ENCODE peak calls at places on chromosomes 4 and X, in five cellular contexts. O is fibroblast of mammary gland, L is Karpas-422, J is heart right ventricle, K is aorta. G is an unnamed sample.

GRCh38 chrX:109911046-109911445 is 91.9 kb upstream of the TMEM164 start:
- DNase-seq in O (peak; percentile 24), J (no peak), K (no peak), L (no peak), G (no peak)

GRCh38 chr4:16337936-16338335 is 111.7 kb upstream of the TAPT1 start:
- DNase-seq in O (peak; percentile 69), L (no peak), K (no peak), J (no peak), G (no peak)

GRCh38 chr4:81509822-81510221 is 38.1 kb upstream of the RASGEF1B start:
- DNase-seq in O (no peak), J (no peak), K (no peak), L (no peak), G (no peak)

GRCh38 chr4:22493523-22493922 is 22.3 kb downstream of the ADGRA3 start:
- DNase-seq in J (no peak), K (no peak), L (no peak), O (no peak), G (no peak)

GRCh38 chrX:118727686-118728339 is 407 bp downstream of the IL13RA1 start:
- DNase-seq in L (no peak), J (peak; percentile 41), O (peak; percentile 18), K (peak; percentile 73), G (peak; percentile 11)

GRCh38 chr4:38111717-38112116 is 151.5 kb downstream of the PTTG2 start:
- DNase-seq in O (no peak), L (no peak), K (no peak), J (no peak), G (no peak)

GRCh38 chrX:136920001-136920400 is 39.5 kb upstream of the RBMX start:
- DNase-seq in L (no peak), O (peak; percentile 25), K (no peak), J (no peak), G (no peak)

GRCh38 chr4:24248674-24249644 is 335.4 kb downstream of the DHX15 start:
- DNase-seq in J (peak; percentile 51), K (peak; percentile 51), L (no peak), O (no peak), G (no peak)

GRCh38 chrX:69503228-69503834 is 795 bp upstream of the NALF2 start:
- DNase-seq in K (no peak), J (no peak), O (peak; percentile 6), L (peak; percentile 64), G (peak; percentile 28)

GRCh38 chr4:15914291-15914690 is 24.2 kb downstream of the FGFBP1 start:
- DNase-seq in O (peak; percentile 36), K (no peak), L (no peak), J (no peak), G (no peak)

GRCh38 chr4:121253961-121254360 is 89.8 kb upstream of the TNIP3 start:
- DNase-seq in J (no peak), L (no peak), K (no peak), O (no peak), G (no peak)

GRCh38 chr4:145530189-145530588 is 48.5 kb downstream of the SMAD1 start:
- DNase-seq in J (no peak), K (no peak), O (no peak), L (no peak), G (no peak)

GRCh38 chrX:30887288-30887687 is 1.8 kb downstream of the TAB3 start:
- DNase-seq in J (no peak), K (no peak), L (no peak), O (no peak), G (no peak)

GRCh38 chrX:67543818-67544217 is at the start of gene AR:
- DNase-seq in J (peak; percentile 60), O (peak; percentile 66), L (no peak), K (peak; percentile 84), G (peak; percentile 69)

GRCh38 chr4:38734886-38735285 is 47.9 kb downstream of the TLR10 start:
- DNase-seq in K (no peak), L (no peak), J (no peak), O (peak; percentile 24), G (no peak)

GRCh38 chrX:123917069-123917468 is 44.4 kb upstream of the STAG2 start:
- DNase-seq in J (no peak), L (no peak), O (no peak), K (no peak), G (no peak)

GRCh38 chrX:17814557-17814956 is 46.5 kb downstream of the RAI2 start:
- DNase-seq in J (no peak), L (no peak), O (peak; percentile 62), K (no peak), G (no peak)

DNA sequence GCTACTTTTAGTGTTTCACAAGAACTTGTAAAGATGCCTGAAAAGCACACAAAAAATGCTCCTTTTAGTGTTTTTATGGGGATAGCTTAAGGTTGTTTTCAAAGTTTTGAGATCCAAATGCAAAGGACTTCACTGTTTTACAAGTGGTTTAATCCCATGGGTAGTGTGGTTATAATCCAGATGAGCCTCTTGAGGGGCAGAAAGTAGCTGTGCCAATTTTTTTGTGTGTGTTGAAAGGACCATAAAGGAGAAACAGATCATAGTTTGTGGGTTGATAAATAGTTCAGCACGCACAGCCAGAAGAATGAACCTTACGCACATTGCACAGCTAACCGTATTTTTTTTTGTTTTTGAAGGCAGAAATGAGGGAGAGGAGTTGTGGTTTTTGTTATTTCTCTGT is 126.9 kb upstream of the GIMD1 start:
- DNase-seq in L (no peak), O (peak; percentile 89), K (no peak), J (no peak), G (no peak)
- H3K4me3 ChIP-seq in L (no peak overlapping the region), O (no peak overlapping the region), K (no peak overlapping the region), J (no peak overlapping the region), G (no peak overlapping the region)

DNA sequence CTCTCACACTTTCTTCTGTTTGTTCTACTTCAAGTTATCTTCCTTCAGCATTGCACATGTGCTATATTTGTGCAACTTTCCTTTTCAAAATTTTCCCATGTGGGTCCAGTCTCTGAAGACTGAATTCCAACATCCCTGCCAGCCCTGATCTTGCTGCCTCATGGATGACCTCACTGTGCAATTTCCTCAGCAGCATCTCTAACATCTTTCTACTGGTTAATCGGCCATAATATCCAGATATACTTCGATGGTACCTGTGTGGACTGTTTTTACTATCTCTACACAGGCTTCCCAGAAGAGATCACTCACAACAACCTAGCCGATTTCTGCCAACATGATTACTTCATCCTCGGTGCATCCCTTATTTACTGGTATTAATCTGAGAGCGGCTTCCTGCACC is 41.5 kb downstream of the GPM6A start:
- DNase-seq in L (no peak), K (no peak), J (no peak), O (peak; percentile 2), G (no peak)
- H3K4me3 ChIP-seq in L (peak overlapping the region; percentile 52), K (no peak overlapping the region), J (no peak overlapping the region), O (no peak overlapping the region), G (no peak overlapping the region)

GRCh38 chr4:184386271-184386781 is 88.0 kb downstream of the IRF2 start:
- DNase-seq in K (no peak), J (peak; percentile 69), O (no peak), L (peak; percentile 73), G (no peak)

GRCh38 chr4:184388106-184388505 is 86.2 kb downstream of the IRF2 start:
- DNase-seq in O (no peak), K (no peak), L (peak; percentile 44), J (no peak), G (no peak)

GRCh38 chr4:184384810-184385557 is 89.4 kb downstream of the IRF2 start:
- DNase-seq in K (no peak), J (no peak), O (no peak), L (peak; percentile 69), G (no peak)

GRCh38 chr4:184385705-184386141 is 88.6 kb downstream of the IRF2 start:
- DNase-seq in J (peak; percentile 58), K (peak; percentile 73), O (no peak), L (peak; percentile 75), G (peak; percentile 80)

DNA sequence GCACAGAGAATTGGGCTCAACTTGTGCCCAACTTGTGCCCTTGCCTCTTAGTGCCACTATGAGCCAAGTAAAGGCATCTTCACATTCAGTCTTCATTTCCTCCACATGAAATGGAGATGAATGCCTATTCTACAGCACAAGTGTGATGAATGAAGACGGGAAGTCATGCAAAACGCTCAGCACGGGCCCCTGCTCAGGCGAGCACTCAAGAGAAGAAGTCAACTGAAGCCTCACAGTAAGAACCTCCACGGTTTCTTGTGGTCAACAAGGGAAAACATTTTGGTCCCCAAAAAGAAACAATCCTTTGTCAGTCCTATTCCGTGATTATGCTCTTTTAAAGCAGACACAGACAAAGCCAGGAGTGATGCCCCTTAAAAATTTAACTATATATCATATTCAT is 87.0 kb downstream of the IRF2 start:
- DNase-seq in L (peak; percentile 84), K (no peak), O (no peak), J (no peak), G (no peak)
- H3K4me3 ChIP-seq in L (peak overlapping the region; percentile 50), K (no peak overlapping the region), O (no peak overlapping the region), J (no peak overlapping the region), G (no peak overlapping the region)

GRCh38 chr4:55125087-55125721 is at the start of gene KDR:
- DNase-seq in L (peak; percentile 24), J (peak; percentile 69), O (peak; percentile 25), K (peak; percentile 49), G (peak; percentile 17)
- H3K4me3 ChIP-seq in L (no peak within 1 kb of the TSS), J (peak within 1 kb of the TSS; percentile 76), O (peak within 1 kb of the TSS; percentile 66), K (peak within 1 kb of the TSS; percentile 35), G (peak within 1 kb of the TSS; percentile 49)

GRCh38 chr4:185145572-185145971 is 2.5 kb downstream of the SLC25A4 start:
- DNase-seq in O (no peak), K (peak; percentile 71), J (peak; percentile 83), L (no peak), G (no peak)
- H3K4me3 ChIP-seq in O (no peak overlapping the region), K (no peak overlapping the region), J (peak overlapping the region; percentile 55), L (no peak overlapping the region), G (no peak overlapping the region)

G was measured in prostate gland.